ENCODE peak calls at places on chromosomes 1 and 21, in ten cellular contexts. One of them, this sample, is unnamed. For H3K9me3, the result is how much of the 10 kb centered on the place peaks cover.

GRCh38 chr1:46532498-46533178 is 18.8 kb downstream of the KNCN start:
- DNase-seq in keratinocyte: no peak
- DNase-seq in GM23248: peak
- DNase-seq in IMR-90: peak
- DNase-seq in H9: peak
- DNase-seq in fibroblast of lung: peak
- DNase-seq in SK-N-SH: peak
- DNase-seq in neuronal stem cell: peak
- DNase-seq in K562: peak
- DNase-seq in neural progenitor cell: peak
- DNase-seq in this sample: peak

GRCh38 chr1:212609701-212610574 is 1.4 kb downstream of the ATF3 start:
- DNase-seq in keratinocyte: no peak
- DNase-seq in GM23248: peak
- DNase-seq in IMR-90: no peak
- DNase-seq in H9: no peak
- DNase-seq in fibroblast of lung: peak
- DNase-seq in SK-N-SH: no peak
- DNase-seq in neuronal stem cell: no peak
- DNase-seq in K562: no peak
- DNase-seq in neural progenitor cell: no peak
- DNase-seq in this sample: peak

GRCh38 chr1:116008651-116009380 is 32.5 kb downstream of the SLC22A15 start:
- DNase-seq in keratinocyte: no peak
- DNase-seq in GM23248: no peak
- DNase-seq in IMR-90: no peak
- DNase-seq in H9: no peak
- DNase-seq in fibroblast of lung: no peak
- DNase-seq in SK-N-SH: no peak
- DNase-seq in neuronal stem cell: no peak
- DNase-seq in K562: no peak
- DNase-seq in neural progenitor cell: no peak
- DNase-seq in this sample: no peak

GRCh38 chr1:87983841-87984240 is 655.2 kb downstream of the LMO4 start:
- DNase-seq in keratinocyte: no peak
- DNase-seq in GM23248: no peak
- DNase-seq in IMR-90: no peak
- DNase-seq in H9: no peak
- DNase-seq in fibroblast of lung: peak
- DNase-seq in SK-N-SH: no peak
- DNase-seq in neuronal stem cell: no peak
- DNase-seq in K562: no peak
- DNase-seq in neural progenitor cell: no peak
- DNase-seq in this sample: no peak

GRCh38 chr1:100616121-100616621 is 78.2 kb downstream of the GPR88 start:
- DNase-seq in keratinocyte: no peak
- DNase-seq in GM23248: no peak
- DNase-seq in IMR-90: no peak
- DNase-seq in H9: no peak
- DNase-seq in fibroblast of lung: no peak
- DNase-seq in SK-N-SH: no peak
- DNase-seq in neuronal stem cell: no peak
- DNase-seq in K562: no peak
- DNase-seq in neural progenitor cell: no peak
- DNase-seq in this sample: no peak

GRCh38 chr1:36014722-36015220 is 69.1 kb upstream of the TEKT2 start:
- DNase-seq in keratinocyte: no peak
- DNase-seq in GM23248: peak
- DNase-seq in IMR-90: peak
- DNase-seq in H9: no peak
- DNase-seq in fibroblast of lung: peak
- DNase-seq in SK-N-SH: no peak
- DNase-seq in neuronal stem cell: no peak
- DNase-seq in K562: no peak
- DNase-seq in neural progenitor cell: no peak
- DNase-seq in this sample: no peak

GRCh38 chr1:113396585-113396984 is 6.3 kb downstream of the MAGI3 start:
- DNase-seq in keratinocyte: peak
- DNase-seq in GM23248: peak
- DNase-seq in IMR-90: peak
- DNase-seq in H9: no peak
- DNase-seq in fibroblast of lung: peak
- DNase-seq in SK-N-SH: no peak
- DNase-seq in neuronal stem cell: no peak
- DNase-seq in K562: no peak
- DNase-seq in neural progenitor cell: no peak
- DNase-seq in this sample: peak

GRCh38 chr1:174818951-174819350 is 180.8 kb upstream of the CACYBP start:
- DNase-seq in keratinocyte: peak
- DNase-seq in GM23248: peak
- DNase-seq in IMR-90: peak
- DNase-seq in H9: no peak
- DNase-seq in fibroblast of lung: peak
- DNase-seq in SK-N-SH: no peak
- DNase-seq in neuronal stem cell: no peak
- DNase-seq in K562: no peak
- DNase-seq in neural progenitor cell: no peak
- DNase-seq in this sample: peak

GRCh38 chr1:71156633-71157032 is 75.8 kb upstream of the ZRANB2 start:
- DNase-seq in keratinocyte: no peak
- DNase-seq in GM23248: no peak
- DNase-seq in IMR-90: no peak
- DNase-seq in H9: no peak
- DNase-seq in fibroblast of lung: no peak
- DNase-seq in SK-N-SH: no peak
- DNase-seq in neuronal stem cell: no peak
- DNase-seq in K562: no peak
- DNase-seq in neural progenitor cell: no peak
- DNase-seq in this sample: no peak

GRCh38 chr21:34881421-34881820 is 167.7 kb downstream of the RUNX1 start:
- DNase-seq in keratinocyte: peak
- DNase-seq in GM23248: peak
- DNase-seq in IMR-90: peak
- DNase-seq in H9: no peak
- DNase-seq in fibroblast of lung: peak
- DNase-seq in SK-N-SH: no peak
- DNase-seq in neuronal stem cell: no peak
- DNase-seq in K562: no peak
- DNase-seq in neural progenitor cell: no peak
- DNase-seq in this sample: peak

GRCh38 chr1:206823725-206824124 is 41.7 kb upstream of the IL20 start:
- DNase-seq in keratinocyte: no peak
- DNase-seq in GM23248: peak
- DNase-seq in IMR-90: peak
- DNase-seq in H9: no peak
- DNase-seq in fibroblast of lung: peak
- DNase-seq in SK-N-SH: no peak
- DNase-seq in neuronal stem cell: no peak
- DNase-seq in K562: no peak
- DNase-seq in neural progenitor cell: no peak
- DNase-seq in this sample: no peak

GRCh38 chr1:41925712-41926111 is 7.0 kb upstream of the HIVEP3 start:
- DNase-seq in keratinocyte: no peak
- DNase-seq in GM23248: no peak
- DNase-seq in IMR-90: peak
- DNase-seq in H9: no peak
- DNase-seq in fibroblast of lung: no peak
- DNase-seq in SK-N-SH: peak
- DNase-seq in neuronal stem cell: no peak
- DNase-seq in K562: no peak
- DNase-seq in neural progenitor cell: no peak
- DNase-seq in this sample: peak

GRCh38 chr1:219670426-219671149 is 57.7 kb upstream of the ZC3H11B start:
- DNase-seq in keratinocyte: no peak
- DNase-seq in GM23248: no peak
- DNase-seq in IMR-90: no peak
- DNase-seq in H9: no peak
- DNase-seq in fibroblast of lung: peak
- DNase-seq in SK-N-SH: no peak
- DNase-seq in neuronal stem cell: no peak
- DNase-seq in K562: no peak
- DNase-seq in neural progenitor cell: no peak
- DNase-seq in this sample: peak

GRCh38 chr1:67307251-67308060 is at the start of gene IL12RB2:
- DNase-seq in keratinocyte: no peak
- DNase-seq in GM23248: peak
- DNase-seq in IMR-90: no peak
- DNase-seq in H9: peak
- DNase-seq in fibroblast of lung: no peak
- DNase-seq in SK-N-SH: peak
- DNase-seq in neuronal stem cell: peak
- DNase-seq in K562: no peak
- DNase-seq in neural progenitor cell: peak
- DNase-seq in this sample: no peak

GRCh38 chr1:206631085-206631509 is 4.2 kb upstream of the DYRK3 start:
- DNase-seq in keratinocyte: peak
- DNase-seq in GM23248: peak
- DNase-seq in IMR-90: peak
- DNase-seq in H9: peak
- DNase-seq in fibroblast of lung: peak
- DNase-seq in SK-N-SH: peak
- DNase-seq in neuronal stem cell: peak
- DNase-seq in K562: peak
- DNase-seq in neural progenitor cell: peak
- DNase-seq in this sample: peak

GRCh38 chr1:98661544-98662353 is at the start of gene SNX7:
- DNase-seq in keratinocyte: no peak
- DNase-seq in GM23248: peak
- DNase-seq in IMR-90: peak
- DNase-seq in H9: peak
- DNase-seq in fibroblast of lung: peak
- DNase-seq in SK-N-SH: peak
- DNase-seq in neuronal stem cell: peak
- DNase-seq in K562: no peak
- DNase-seq in neural progenitor cell: peak
- DNase-seq in this sample: peak
- H3K9ac ChIP-seq in keratinocyte: peak
- H3K9ac ChIP-seq in GM23248: peak
- H3K9ac ChIP-seq in IMR-90: peak
- H3K9ac ChIP-seq in H9: peak
- H3K9ac ChIP-seq in fibroblast of lung: peak
- H3K9ac ChIP-seq in SK-N-SH: peak
- H3K9ac ChIP-seq in neuronal stem cell: peak
- H3K9ac ChIP-seq in K562: no peak
- H3K9ac ChIP-seq in neural progenitor cell: no peak
- H3K9ac ChIP-seq in this sample: peak

GRCh38 chr1:172390243-172390619 is 30.3 kb upstream of the C1orf105 start:
- DNase-seq in keratinocyte: no peak
- DNase-seq in GM23248: no peak
- DNase-seq in IMR-90: no peak
- DNase-seq in H9: no peak
- DNase-seq in fibroblast of lung: no peak
- DNase-seq in SK-N-SH: no peak
- DNase-seq in neuronal stem cell: no peak
- DNase-seq in K562: no peak
- DNase-seq in neural progenitor cell: no peak
- DNase-seq in this sample: no peak
- H3K4me2 ChIP-seq in keratinocyte: no peak
- H3K4me2 ChIP-seq in GM23248: no peak
- H3K4me2 ChIP-seq in IMR-90: no peak
- H3K4me2 ChIP-seq in H9: no peak
- H3K4me2 ChIP-seq in fibroblast of lung: no peak
- H3K4me2 ChIP-seq in SK-N-SH: no peak
- H3K4me2 ChIP-seq in neuronal stem cell: no peak
- H3K4me2 ChIP-seq in K562: no peak
- H3K4me2 ChIP-seq in neural progenitor cell: no peak
- H3K4me2 ChIP-seq in this sample: no peak

GRCh38 chr1:49416758-49417157 is 607.0 kb downstream of the AGBL4 start:
- DNase-seq in keratinocyte: no peak
- DNase-seq in GM23248: no peak
- DNase-seq in IMR-90: no peak
- DNase-seq in H9: no peak
- DNase-seq in fibroblast of lung: no peak
- DNase-seq in SK-N-SH: no peak
- DNase-seq in neuronal stem cell: no peak
- DNase-seq in K562: no peak
- DNase-seq in neural progenitor cell: no peak
- DNase-seq in this sample: peak
- H3K9me3 ChIP-seq in keratinocyte: under half
- H3K9me3 ChIP-seq in GM23248: under half
- H3K9me3 ChIP-seq in IMR-90: under half
- H3K9me3 ChIP-seq in H9: half or more
- H3K9me3 ChIP-seq in fibroblast of lung: under half
- H3K9me3 ChIP-seq in SK-N-SH: under half
- H3K9me3 ChIP-seq in neuronal stem cell: under half
- H3K9me3 ChIP-seq in K562: under half
- H3K9me3 ChIP-seq in neural progenitor cell: under half
- H3K9me3 ChIP-seq in this sample: under half

DNA sequence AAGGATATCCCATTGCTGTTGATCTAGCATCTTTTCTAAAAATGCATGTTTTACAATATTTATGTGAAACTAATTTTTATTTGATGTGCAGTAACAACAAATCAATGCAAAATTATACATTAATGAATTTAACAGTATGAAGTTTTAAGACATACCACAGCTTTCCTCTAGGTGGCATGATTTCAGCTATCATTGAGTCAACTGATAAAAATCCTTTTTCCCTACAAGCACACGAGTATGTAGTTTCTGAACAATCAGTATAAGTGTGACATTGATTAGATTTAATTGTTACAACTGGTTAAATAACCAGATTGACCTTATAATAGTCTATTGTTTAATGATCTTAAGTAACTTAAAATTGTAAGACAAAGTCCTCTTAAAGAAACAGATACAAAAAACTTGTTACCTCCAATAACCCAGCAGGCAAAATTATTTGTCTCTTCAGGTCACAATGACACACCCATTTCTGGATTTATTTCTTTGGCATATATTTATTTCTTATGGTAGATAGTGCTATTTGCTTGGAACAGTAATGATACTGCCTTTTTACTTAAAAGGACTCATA is 5.8 kb upstream of the TGFB2 start:
- DNase-seq in keratinocyte: no peak
- DNase-seq in GM23248: peak
- DNase-seq in IMR-90: peak
- DNase-seq in H9: no peak
- DNase-seq in fibroblast of lung: peak
- DNase-seq in SK-N-SH: no peak
- DNase-seq in neuronal stem cell: no peak
- DNase-seq in K562: peak
- DNase-seq in neural progenitor cell: peak
- DNase-seq in this sample: peak
- H3K9ac ChIP-seq in keratinocyte: no peak
- H3K9ac ChIP-seq in GM23248: no peak
- H3K9ac ChIP-seq in IMR-90: no peak
- H3K9ac ChIP-seq in H9: no peak
- H3K9ac ChIP-seq in fibroblast of lung: no peak
- H3K9ac ChIP-seq in SK-N-SH: no peak
- H3K9ac ChIP-seq in neuronal stem cell: no peak
- H3K9ac ChIP-seq in K562: no peak
- H3K9ac ChIP-seq in neural progenitor cell: no peak
- H3K9ac ChIP-seq in this sample: peak